ENCODE peak calls at places on chromosomes 11 and 22, in five cellular contexts. E, B, M, I and P are unnamed samples.

GRCh38 chr11:94861306-94861845 is 93.2 kb downstream of the AMOTL1 start:
- DNase-seq in E (no peak), B (no peak), M (no peak), I (no peak), P (no peak)

GRCh38 chr11:20160425-20161229 is at the start of gene DBX1:
- DNase-seq in E (no peak), B (no peak), M (no peak), I (no peak), P (no peak)

GRCh38 chr11:72951193-72951592 is 137.0 kb downstream of the ATG16L2 start:
- DNase-seq in E (no peak), B (no peak), M (no peak), I (no peak), P (no peak)

GRCh38 chr11:2096919-2097301 is 42.3 kb downstream of the IGF2 start:
- DNase-seq in E (no peak), B (no peak), M (peak), I (no peak), P (no peak)

GRCh38 chr11:116427337-116427902 is 345.4 kb downstream of the BUD13 start:
- DNase-seq in E (no peak), B (no peak), M (no peak), I (no peak), P (no peak)

GRCh38 chr22:49152146-49152929 is 675.3 kb downstream of the BRD1 start:
- DNase-seq in E (no peak), B (no peak), M (no peak), I (no peak), P (no peak)

GRCh38 chr22:44669725-44670027 is 32.3 kb upstream of the PRR5 start:
- DNase-seq in E (no peak), B (no peak), M (no peak), I (no peak), P (no peak)

GRCh38 chr11:74449369-74449931 is 17.9 kb downstream of the KCNE3 start:
- DNase-seq in E (peak), B (no peak), M (no peak), I (peak), P (no peak)

GRCh38 chr11:1863352-1864215 is 10.7 kb downstream of the LSP1 start:
- DNase-seq in E (peak), B (peak), M (peak), I (peak), P (peak)

GRCh38 chr11:84865791-84866535 is 761.2 kb downstream of the DLG2 start:
- DNase-seq in E (no peak), B (no peak), M (no peak), I (no peak), P (no peak)

GRCh38 chr11:96186806-96187205 is 156.2 kb downstream of the MAML2 start:
- DNase-seq in E (no peak), B (no peak), M (no peak), I (no peak), P (no peak)

GRCh38 chr11:69636512-69636866 is 4.5 kb upstream of the CCND1 start:
- DNase-seq in E (peak), B (no peak), M (no peak), I (peak), P (peak)

GRCh38 chr22:23686416-23687024 is 4.3 kb upstream of the RGL4 start:
- DNase-seq in E (no peak), B (no peak), M (no peak), I (no peak), P (no peak)
- H3K27ac ChIP-seq in E (peak), B (no peak), M (no peak), I (no peak), P (no peak)

DNA sequence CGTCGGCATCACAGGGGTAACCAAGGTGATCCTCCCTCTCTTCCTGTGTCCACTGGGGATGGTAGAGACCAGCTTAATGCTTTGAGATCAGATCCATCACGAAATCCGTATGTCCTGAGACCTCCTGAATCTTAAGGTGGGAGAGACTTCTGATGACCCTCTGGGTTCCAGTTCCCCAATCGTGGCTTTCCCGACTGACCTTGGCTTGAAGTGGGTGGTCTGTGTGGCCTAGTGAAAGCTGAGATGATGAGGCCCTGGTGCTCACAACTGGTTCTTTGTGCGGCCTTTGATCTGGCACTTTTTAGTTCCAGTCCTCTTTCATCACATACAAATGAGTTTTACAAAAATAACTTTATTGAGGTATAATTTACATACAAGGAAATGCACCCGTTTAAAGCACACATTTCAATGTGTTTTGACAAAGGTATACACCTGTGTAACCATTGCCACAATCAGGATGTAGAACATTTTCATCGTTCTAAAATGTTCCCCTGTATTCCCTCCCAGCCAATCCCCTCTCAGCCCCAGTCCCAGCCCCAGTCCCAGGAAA is 6.1 kb downstream of the MIAT start:
- DNase-seq in E (no peak), B (no peak), M (no peak), I (no peak), P (no peak)
- H3K4me3 ChIP-seq in E (no peak), B (no peak), M (no peak), I (no peak), P (no peak)

GRCh38 chr22:43427296-43428004 is 15.6 kb downstream of the MPPED1 start:
- DNase-seq in E (no peak), B (no peak), M (no peak), I (no peak), P (no peak)
- TF ChIP-seq CTCF in E (no peak), B (no peak), M (no peak), I (no peak), P (no peak)

DNA sequence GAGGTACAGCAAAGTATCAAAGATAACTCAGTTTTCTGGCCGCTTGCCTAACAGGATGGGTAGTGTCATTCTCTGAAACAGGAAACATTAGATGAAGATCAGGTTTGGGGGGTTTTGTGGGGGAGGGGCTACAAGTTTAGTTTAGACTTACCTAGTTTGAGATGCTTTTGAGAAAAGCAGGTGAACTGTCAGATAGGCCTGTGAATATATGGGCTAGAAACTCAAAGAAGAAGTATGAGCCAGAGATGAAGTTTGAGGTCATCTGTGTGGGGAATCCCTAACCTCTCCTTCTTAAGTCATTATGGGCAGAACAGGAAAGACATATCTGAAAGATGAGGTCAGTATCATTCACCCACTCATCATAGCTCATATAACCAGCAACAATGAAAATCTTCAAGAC is 11.9 kb downstream of the HOATZ start:
- DNase-seq in E (no peak), B (no peak), M (no peak), I (peak), P (no peak)
- H3K27ac ChIP-seq in E (no peak), B (no peak), M (no peak), I (no peak), P (no peak)

GRCh38 chr22:19450363-19451175 is 3.1 kb upstream of the C22orf39 start:
- DNase-seq in E (no peak), B (no peak), M (no peak), I (no peak), P (no peak)

GRCh38 chr22:19448076-19448607 is 631 bp upstream of the C22orf39 start:
- DNase-seq in E (peak), B (no peak), M (no peak), I (peak), P (no peak)

GRCh38 chr22:19447388-19448075 is at the start of gene C22orf39:
- DNase-seq in E (peak), B (peak), M (peak), I (peak), P (peak)

GRCh38 chr22:19449422-19449767 is 1.9 kb upstream of the C22orf39 start:
- DNase-seq in E (no peak), B (no peak), M (no peak), I (no peak), P (no peak)

GRCh38 chr22:19448739-19449421 is 1.4 kb upstream of the C22orf39 start:
- DNase-seq in E (no peak), B (no peak), M (no peak), I (no peak), P (no peak)
- H3K4me3 ChIP-seq in E (no peak), B (no peak), M (no peak), I (no peak), P (no peak)

DNA sequence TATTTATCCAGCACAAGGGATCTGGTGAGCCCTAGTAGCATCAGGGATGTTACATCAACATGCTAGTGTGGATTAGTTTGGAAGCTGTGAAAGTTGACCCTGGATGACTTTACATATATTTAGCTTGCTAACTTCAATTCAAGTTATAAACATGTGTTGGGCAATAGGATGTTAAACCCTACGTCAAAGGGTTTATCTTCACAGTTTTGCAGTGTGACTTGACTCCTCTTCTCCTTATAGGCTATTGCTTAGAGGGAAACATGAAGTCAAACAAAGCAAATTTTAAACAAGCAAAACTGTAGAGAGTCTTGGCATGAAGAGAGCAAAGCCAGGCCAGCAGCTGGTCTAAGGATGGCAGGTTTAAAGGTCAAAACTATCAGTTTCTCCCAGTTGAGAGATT is 11.3 kb upstream of the CTSC start:
- DNase-seq in E (no peak), B (no peak), M (no peak), I (no peak), P (no peak)
- TF ChIP-seq CTCF in E (no peak), B (no peak), M (no peak), I (no peak), P (no peak)

GRCh38 chr11:5285703-5286102 is 16.0 kb upstream of the HBE1 start:
- DNase-seq in E (no peak), B (no peak), M (no peak), I (no peak), P (no peak)
- H3K27ac ChIP-seq in E (no peak), B (no peak), M (no peak), I (no peak), P (no peak)

GRCh38 chr11:124174001-124174400 is 9.1 kb upstream of the OR10D3 start:
- DNase-seq in E (no peak), B (no peak), M (no peak), I (no peak), P (no peak)
- H3K4me3 ChIP-seq in E (no peak), B (no peak), M (no peak), I (no peak), P (no peak)